ENCODE peak calls at places on chromosomes 1 and 21, in six cellular contexts. G is choroid plexus epithelial cell, I is BJ, H is esophagus squamous epithelium, F is fibroblast of lung, K is ovary. T is an unnamed sample.

GRCh38 chr1:20324704-20325406 is 34.2 kb downstream of the VWA5B1 start:
- DNase-seq in F (no peak), G (no peak), K (no peak), I (no peak), H (no peak), T (no peak)

GRCh38 chr1:41498809-41499208 is 14.3 kb upstream of the EDN2 start:
- DNase-seq in G (no peak), F (peak), H (no peak), I (no peak), K (no peak), T (no peak)

GRCh38 chr1:224503161-224504118 is 68.8 kb upstream of the WDR26 start:
- DNase-seq in F (peak), I (peak), H (peak), K (peak), G (peak), T (peak)

GRCh38 chr1:104665300-104665699 is 915.6 kb downstream of the AMY1C start:
- DNase-seq in K (no peak), F (no peak), H (no peak), G (no peak), I (no peak), T (no peak)

GRCh38 chr1:17260738-17261137 is 11.8 kb downstream of the PADI3 start:
- DNase-seq in I (no peak), H (no peak), F (no peak), G (no peak), K (no peak), T (no peak)

GRCh38 chr1:34131396-34132160 is 33.5 kb downstream of the CSMD2 start:
- DNase-seq in F (no peak), H (no peak), G (no peak), K (no peak), I (no peak), T (no peak)

GRCh38 chr1:23449918-23450317 is 25.4 kb upstream of the TCEA3 start:
- DNase-seq in F (no peak), G (no peak), K (peak), H (no peak), I (no peak), T (no peak)

GRCh38 chr1:40898434-40898900 is 36.3 kb upstream of the CITED4 start:
- DNase-seq in H (no peak), F (peak), I (no peak), G (peak), K (no peak), T (no peak)

GRCh38 chr1:82838066-82838465 is 1037.3 kb downstream of the ADGRL2 start:
- DNase-seq in H (no peak), G (peak), K (no peak), F (peak), I (peak), T (peak)

GRCh38 chr1:2584822-2585317 is 1.7 kb upstream of the PRXL2B start:
- DNase-seq in K (no peak), G (no peak), H (no peak), F (no peak), I (no peak), T (no peak)

GRCh38 chr21:34698270-34699015 is 29.6 kb downstream of the CLIC6 start:
- DNase-seq in H (no peak), K (no peak), G (no peak), I (no peak), F (peak), T (no peak)

GRCh38 chr21:45353200-45353599 is 51.8 kb upstream of the COL18A1 start:
- DNase-seq in K (no peak), F (no peak), G (no peak), H (no peak), I (no peak), T (no peak)

GRCh38 chr21:44539991-44540666 is at the start of gene KRTAP10-1:
- DNase-seq in K (no peak), G (no peak), F (no peak), I (no peak), H (no peak), T (no peak)

GRCh38 chr1:221182791-221183533 is 303.7 kb downstream of the HLX start:
- DNase-seq in K (no peak), I (no peak), F (no peak), H (no peak), G (no peak), T (no peak)

GRCh38 chr1:31639543-31639942 is 5.1 kb downstream of the PEF1 start:
- DNase-seq in G (peak), I (no peak), F (peak), H (no peak), K (no peak), T (peak)

GRCh38 chr1:226510453-226510852 is 38.1 kb upstream of the STUM start:
- DNase-seq in H (no peak), F (peak), G (no peak), I (no peak), K (no peak), T (no peak)

GRCh38 chr21:40845621-40846020 is 1.3 kb downstream of the DSCAM start:
- DNase-seq in H (no peak), K (no peak), G (no peak), I (no peak), F (peak), T (no peak)

GRCh38 chr1:112298558-112298957 is 97.5 kb upstream of the CTTNBP2NL start:
- DNase-seq in K (no peak), H (no peak), G (peak), F (peak), I (no peak), T (peak)

GRCh38 chr1:48947761-48948537 is 171.3 kb upstream of the BEND5 start:
- DNase-seq in G (no peak), K (no peak), F (peak), H (no peak), I (no peak), T (no peak)

GRCh38 chr1:149965440-149965839 is 28.8 kb upstream of the MTMR11 start:
- DNase-seq in I (no peak), G (no peak), H (no peak), K (no peak), F (no peak), T (no peak)

GRCh38 chr1:42135426-42135825 is 17.8 kb upstream of the GUCA2B start:
- DNase-seq in H (no peak), G (no peak), I (no peak), F (no peak), K (no peak), T (no peak)

GRCh38 chr1:230292739-230293720 is 133.1 kb downstream of the PGBD5 start:
- DNase-seq in K (peak), I (no peak), F (no peak), G (no peak), H (no peak), T (no peak)

GRCh38 chr1:156865865-156866678 is 5.4 kb downstream of the NTRK1 start:
- DNase-seq in G (no peak), I (no peak), F (no peak), K (no peak), H (no peak), T (no peak)

GRCh38 chr1:156852414-156852874 is 6.5 kb downstream of the INSRR start:
- DNase-seq in G (peak), K (peak), I (no peak), F (peak), H (no peak), T (peak)

GRCh38 chr1:99737016-99737415 is 29.4 kb downstream of the FRRS1 start:
- DNase-seq in H (no peak), G (peak), K (no peak), I (no peak), F (peak), T (no peak)

GRCh38 chr1:218347316-218347712 is 2.2 kb downstream of the TGFB2 start:
- DNase-seq in F (peak), H (no peak), G (peak), K (peak), I (no peak), T (no peak)

GRCh38 chr1:12697406-12697805 is 18.5 kb upstream of the AADACL3 start:
- DNase-seq in H (no peak), F (no peak), K (no peak), G (no peak), I (peak), T (no peak)

GRCh38 chr1:162003825-162004205 is 19.9 kb downstream of the OLFML2B start:
- DNase-seq in I (peak), F (peak), G (peak), K (no peak), H (no peak), T (peak)

GRCh38 chr1:18190598-18190997 is 83.0 kb downstream of the IGSF21 start:
- DNase-seq in K (no peak), G (no peak), I (no peak), F (no peak), H (no peak), T (no peak)

GRCh38 chr1:211247921-211248320 is 11.2 kb upstream of the RCOR3 start:
- DNase-seq in G (peak), K (no peak), F (peak), I (no peak), H (no peak), T (no peak)

GRCh38 chr1:41122851-41123518 is 101.5 kb upstream of the SLFNL1 start:
- DNase-seq in I (no peak), F (peak), G (peak), H (no peak), K (no peak), T (peak)

GRCh38 chr1:160117300-160117699 is 1.7 kb downstream of the ATP1A2 start:
- DNase-seq in K (no peak), I (no peak), G (no peak), F (no peak), H (no peak), T (no peak)

GRCh38 chr21:46482225-46482845 is 23.6 kb downstream of the DIP2A start:
- DNase-seq in H (no peak), F (no peak), I (no peak), K (no peak), G (no peak), T (no peak)

GRCh38 chr1:72690871-72691270 is 408.5 kb upstream of the NEGR1 start:
- DNase-seq in I (no peak), H (no peak), G (no peak), K (no peak), F (no peak), T (no peak)

GRCh38 chr21:29133796-29134195 is 3.4 kb downstream of the MAP3K7CL start:
- DNase-seq in I (no peak), F (peak), K (no peak), G (peak), H (no peak), T (no peak)

GRCh38 chr1:6027591-6027990 is 18.1 kb upstream of the KCNAB2 start:
- DNase-seq in H (no peak), I (no peak), K (no peak), G (no peak), F (no peak), T (no peak)

GRCh38 chr1:224252466-224252865 is 69.4 kb downstream of the DEGS1 start:
- DNase-seq in F (peak), H (no peak), K (no peak), G (no peak), I (no peak), T (no peak)

GRCh38 chr1:75134656-75134938 is 409 bp downstream of the LHX8 start:
- DNase-seq in G (no peak), I (no peak), K (no peak), H (no peak), F (no peak), T (no peak)
- H3K4me3 ChIP-seq in G (no peak), I (no peak), K (no peak), H (peak), F (no peak), T (no peak)

GRCh38 chr1:38014171-38014570 is 1.6 kb downstream of the UTP11 start:
- DNase-seq in I (no peak), G (peak), H (no peak), F (no peak), K (no peak), T (no peak)
- H3K4me3 ChIP-seq in I (no peak), G (peak), H (peak), F (peak), K (no peak), T (peak)

GRCh38 chr1:54332781-54333585 is 73.2 kb downstream of the SSBP3 start:
- DNase-seq in K (peak), G (no peak), F (no peak), I (no peak), H (no peak), T (no peak)

GRCh38 chr1:54335396-54336056 is 70.7 kb downstream of the SSBP3 start:
- DNase-seq in F (peak), K (peak), H (no peak), G (peak), I (peak), T (peak)

GRCh38 chr1:54337034-54337433 is 69.2 kb downstream of the SSBP3 start:
- DNase-seq in I (no peak), K (no peak), G (no peak), H (no peak), F (no peak), T (no peak)

GRCh38 chr1:54336121-54336520 is 70.1 kb downstream of the SSBP3 start:
- DNase-seq in K (no peak), F (no peak), G (no peak), I (no peak), H (no peak), T (no peak)

DNA sequence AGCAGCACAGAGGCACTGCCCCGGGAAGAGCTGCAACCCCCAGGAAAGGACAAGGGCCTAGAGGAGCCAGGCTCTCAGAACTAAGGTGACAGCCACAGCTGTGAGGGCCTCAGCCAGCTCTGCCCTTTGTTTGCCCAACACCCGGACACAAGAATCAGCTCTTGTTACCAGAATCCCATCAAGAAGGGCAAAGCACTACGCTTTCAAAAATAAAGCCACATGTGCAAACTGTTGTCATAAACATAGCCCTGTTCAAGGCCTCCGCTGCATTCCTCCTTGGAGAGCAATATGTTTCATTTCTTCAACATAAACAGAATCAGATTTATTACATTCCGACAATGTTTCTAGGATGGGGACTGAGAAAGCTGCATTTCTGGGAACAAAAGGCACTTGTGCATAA is 71.2 kb downstream of the SSBP3 start:
- DNase-seq in I (peak), G (peak), H (no peak), K (no peak), F (peak), T (peak)
- H3K4me3 ChIP-seq in I (no peak), G (peak), H (peak), K (peak), F (peak), T (peak)

GRCh38 chr1:202213361-202214088 is 19.9 kb downstream of the LGR6 start:
- DNase-seq in G (no peak), F (no peak), K (no peak), H (no peak), I (no peak), T (no peak)

GRCh38 chr1:202215472-202216130 is 22.0 kb downstream of the LGR6 start:
- DNase-seq in K (no peak), H (no peak), F (no peak), I (no peak), G (no peak), T (no peak)

GRCh38 chr1:202212787-202213186 is 19.2 kb downstream of the LGR6 start:
- DNase-seq in H (no peak), F (no peak), G (no peak), I (no peak), K (no peak), T (no peak)

GRCh38 chr1:202216691-202217090 is 23.1 kb downstream of the LGR6 start:
- DNase-seq in H (no peak), K (no peak), G (no peak), F (no peak), I (no peak), T (no peak)

DNA sequence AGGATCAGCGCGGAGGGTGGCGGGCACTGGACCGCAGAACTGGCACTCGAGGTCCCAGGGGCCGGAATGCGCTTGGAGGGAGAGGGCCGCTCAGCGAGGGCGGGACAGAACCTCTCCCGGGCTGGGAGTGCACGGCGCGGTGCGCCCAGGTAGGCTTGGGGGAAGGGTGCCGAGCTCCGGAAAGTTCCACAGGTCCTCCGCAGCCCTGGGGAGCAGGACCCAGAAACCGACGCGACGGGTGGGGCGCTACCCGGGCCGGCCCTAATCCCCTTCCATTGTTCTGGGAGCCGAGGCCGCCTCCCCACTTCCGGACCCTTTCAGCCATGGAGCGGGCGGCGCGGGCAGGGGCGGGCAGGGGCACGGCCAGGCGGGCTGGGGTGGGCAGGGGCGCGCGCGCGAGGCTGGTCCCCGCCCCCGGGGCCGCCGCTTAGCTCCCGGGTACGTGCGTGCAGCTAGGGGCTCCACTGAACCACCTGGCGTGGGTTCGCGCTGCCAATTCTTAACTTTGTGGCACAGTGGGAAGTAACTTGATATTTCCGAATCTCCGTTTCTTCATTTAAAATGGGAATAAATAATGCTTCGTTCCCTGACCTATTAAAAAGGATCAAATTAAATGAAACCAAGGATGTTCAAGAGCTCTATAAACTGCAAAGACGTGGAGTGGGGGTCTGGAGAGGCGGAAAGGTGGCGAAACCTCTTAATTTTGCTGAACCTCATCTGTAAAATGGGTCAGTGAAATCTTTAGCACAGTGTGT is 20.7 kb downstream of the LGR6 start:
- DNase-seq in F (no peak), G (no peak), I (no peak), K (no peak), H (no peak), T (no peak)
- H3K4me3 ChIP-seq in F (no peak), G (no peak), I (no peak), K (no peak), H (peak), T (peak)

DNA sequence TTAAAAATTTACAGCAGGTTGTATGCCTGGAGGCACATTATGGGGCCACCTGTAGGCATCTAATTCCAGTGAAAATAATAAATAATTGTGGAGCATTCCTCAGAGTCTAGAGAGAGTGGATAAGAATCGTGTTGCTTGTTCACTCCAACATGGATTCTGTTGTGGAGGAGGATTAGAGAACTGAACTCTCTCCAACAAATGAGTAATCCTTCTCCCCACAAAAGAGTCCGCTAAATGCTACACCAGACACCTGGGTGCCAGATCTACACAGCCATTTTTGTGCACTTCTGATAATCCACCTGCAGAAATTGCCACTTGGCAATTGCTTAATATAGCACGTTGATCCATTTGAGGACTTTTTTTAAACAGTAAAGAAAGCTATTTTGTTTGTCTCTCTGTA is 113.7 kb upstream of the DPYD start:
- DNase-seq in H (no peak), I (no peak), F (peak), K (no peak), G (peak), T (no peak)
- H3K4me3 ChIP-seq in H (no peak), I (no peak), F (no peak), K (no peak), G (no peak), T (no peak)

GRCh38 chr1:100895540-100896480 is at the start of gene SLC30A7:
- DNase-seq in H (peak), I (peak), G (peak), F (peak), K (peak), T (peak)

GRCh38 chr1:100893718-100894117 is 924 bp downstream of the EXTL2 start:
- DNase-seq in I (no peak), K (no peak), H (no peak), G (no peak), F (no peak), T (no peak)

GRCh38 chr1:100891380-100891779 is 3.3 kb downstream of the EXTL2 start:
- DNase-seq in I (no peak), H (no peak), K (no peak), F (no peak), G (no peak), T (no peak)

GRCh38 chr1:100894622-100895539 is at the start of gene EXTL2:
- DNase-seq in K (peak), F (peak), H (peak), G (peak), I (peak), T (peak)

GRCh38 chr1:100892554-100892953 is 2.1 kb downstream of the EXTL2 start:
- DNase-seq in I (no peak), F (no peak), H (no peak), K (no peak), G (no peak), T (no peak)
- H3K4me3 ChIP-seq in I (no peak), F (no peak), H (no peak), K (no peak), G (no peak), T (no peak)

DNA sequence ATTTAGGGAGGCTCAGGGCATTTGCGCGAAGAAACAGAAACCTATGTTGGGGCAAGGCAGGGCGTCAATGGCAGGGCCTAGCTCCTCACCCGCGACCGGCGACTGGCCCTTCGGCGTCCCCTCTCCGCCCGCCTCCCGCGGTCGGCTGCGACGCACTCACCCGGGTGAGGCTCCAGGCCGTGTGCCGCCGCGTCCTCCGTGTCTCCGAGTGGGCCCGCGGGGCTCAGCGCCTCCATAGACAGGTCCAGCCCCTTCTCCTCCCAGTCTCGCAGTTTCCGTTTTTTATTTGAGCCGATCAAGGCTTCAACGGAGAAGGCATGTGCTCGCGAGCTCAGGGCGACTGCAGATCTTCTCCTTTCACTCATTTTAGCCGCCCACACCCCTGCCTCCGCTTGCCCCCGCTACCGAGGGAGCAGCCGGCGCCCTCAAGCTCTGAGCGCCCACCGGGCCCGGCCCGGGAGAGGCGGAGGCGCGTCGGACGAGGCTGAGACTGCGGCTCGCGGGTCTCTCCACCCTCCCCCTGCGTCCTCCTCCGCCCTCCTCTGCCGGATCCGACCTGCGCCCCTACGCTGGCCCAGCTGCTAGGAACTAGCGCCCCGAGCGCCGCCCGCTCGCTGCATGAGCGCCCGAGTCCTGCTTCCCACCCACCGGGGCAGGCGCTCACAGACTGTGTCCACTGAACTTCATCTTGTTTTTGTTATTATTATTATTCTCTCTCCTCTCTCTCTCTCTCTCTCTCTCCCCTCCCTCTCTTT is 535 bp downstream of the TBX15 start:
- DNase-seq in F (no peak), K (no peak), I (no peak), G (peak), H (no peak), T (no peak)
- H3K4me3 ChIP-seq in F (peak), K (peak), I (peak), G (peak), H (peak), T (peak)

GRCh38 chr21:30779269-30779668 is 24.0 kb upstream of the KRTAP21-1 start:
- DNase-seq in K (no peak), H (no peak), I (no peak), F (no peak), G (no peak), T (no peak)
- H3K4me3 ChIP-seq in K (no peak), H (no peak), I (no peak), F (no peak), G (no peak), T (no peak)